ENCODE peak calls at places on chromosomes 16 and 17, in ten cellular contexts. One of them, this sample, is unnamed.
A peak's percentile ranks its signal among the peaks of the same experiment; 100 is the strongest.

GRCh38 chr17:66949501-66949900 is 15.0 kb upstream of the CACNG4 start:
- DNase-seq in NCI-H1105: no peak
- DNase-seq in head of caudate nucleus: peak; percentile 61
- DNase-seq in H54: no peak
- DNase-seq in ovary: no peak
- DNase-seq in GM12865: no peak
- DNase-seq in dermis blood vessel endothelial cell: no peak
- DNase-seq in AML-193: no peak
- DNase-seq in GM06990: no peak
- DNase-seq in RWPE1: no peak
- DNase-seq in this sample: no peak

GRCh38 chr16:4506450-4506849 is 30.3 kb downstream of the HMOX2 start:
- DNase-seq in NCI-H1105: peak; percentile 20
- DNase-seq in head of caudate nucleus: peak; percentile 71
- DNase-seq in H54: peak; percentile 59
- DNase-seq in ovary: peak; percentile 70
- DNase-seq in GM12865: peak; percentile 83
- DNase-seq in dermis blood vessel endothelial cell: peak; percentile 88
- DNase-seq in AML-193: peak; percentile 70
- DNase-seq in GM06990: no peak
- DNase-seq in RWPE1: peak; percentile 45
- DNase-seq in this sample: peak; percentile 64

GRCh38 chr16:85842848-85843247 is 43.4 kb downstream of the COX4I1 start:
- DNase-seq in NCI-H1105: no peak
- DNase-seq in head of caudate nucleus: no peak
- DNase-seq in H54: no peak
- DNase-seq in ovary: no peak
- DNase-seq in GM12865: no peak
- DNase-seq in dermis blood vessel endothelial cell: no peak
- DNase-seq in AML-193: no peak
- DNase-seq in GM06990: no peak
- DNase-seq in RWPE1: no peak
- DNase-seq in this sample: no peak

GRCh38 chr17:70091005-70091568 is 16.1 kb downstream of the KCNJ16 start:
- DNase-seq in NCI-H1105: no peak
- DNase-seq in head of caudate nucleus: no peak
- DNase-seq in H54: no peak
- DNase-seq in ovary: no peak
- DNase-seq in GM12865: no peak
- DNase-seq in dermis blood vessel endothelial cell: no peak
- DNase-seq in AML-193: no peak
- DNase-seq in GM06990: no peak
- DNase-seq in RWPE1: no peak
- DNase-seq in this sample: no peak

GRCh38 chr17:56891751-56892150 is 22.1 kb downstream of the TRIM25 start:
- DNase-seq in NCI-H1105: no peak
- DNase-seq in head of caudate nucleus: no peak
- DNase-seq in H54: no peak
- DNase-seq in ovary: no peak
- DNase-seq in GM12865: no peak
- DNase-seq in dermis blood vessel endothelial cell: peak; percentile 60
- DNase-seq in AML-193: peak; percentile 10
- DNase-seq in GM06990: peak; percentile 43
- DNase-seq in RWPE1: no peak
- DNase-seq in this sample: no peak

GRCh38 chr17:35723735-35724134 is 7.7 kb upstream of the RASL10B start:
- DNase-seq in NCI-H1105: no peak
- DNase-seq in head of caudate nucleus: no peak
- DNase-seq in H54: no peak
- DNase-seq in ovary: no peak
- DNase-seq in GM12865: no peak
- DNase-seq in dermis blood vessel endothelial cell: no peak
- DNase-seq in AML-193: no peak
- DNase-seq in GM06990: no peak
- DNase-seq in RWPE1: no peak
- DNase-seq in this sample: no peak

GRCh38 chr17:62631086-62631935 is 3.8 kb downstream of the MRC2 start:
- DNase-seq in NCI-H1105: no peak
- DNase-seq in head of caudate nucleus: no peak
- DNase-seq in H54: no peak
- DNase-seq in ovary: no peak
- DNase-seq in GM12865: no peak
- DNase-seq in dermis blood vessel endothelial cell: no peak
- DNase-seq in AML-193: peak; percentile 25
- DNase-seq in GM06990: no peak
- DNase-seq in RWPE1: no peak
- DNase-seq in this sample: no peak

GRCh38 chr17:81553616-81554181 is 1.5 kb upstream of the FAAP100 start:
- DNase-seq in NCI-H1105: peak; percentile 68
- DNase-seq in head of caudate nucleus: no peak
- DNase-seq in H54: peak; percentile 93
- DNase-seq in ovary: peak; percentile 59
- DNase-seq in GM12865: no peak
- DNase-seq in dermis blood vessel endothelial cell: peak; percentile 94
- DNase-seq in AML-193: no peak
- DNase-seq in GM06990: no peak
- DNase-seq in RWPE1: peak; percentile 85
- DNase-seq in this sample: no peak

GRCh38 chr16:75250809-75251279 is 580 bp downstream of the BCAR1 start:
- DNase-seq in NCI-H1105: no peak
- DNase-seq in head of caudate nucleus: no peak
- DNase-seq in H54: no peak
- DNase-seq in ovary: no peak
- DNase-seq in GM12865: no peak
- DNase-seq in dermis blood vessel endothelial cell: peak; percentile 53
- DNase-seq in AML-193: no peak
- DNase-seq in GM06990: no peak
- DNase-seq in RWPE1: peak; percentile 67
- DNase-seq in this sample: no peak

GRCh38 chr16:72554935-72555334 is 383.0 kb upstream of the PMFBP1 start:
- DNase-seq in NCI-H1105: no peak
- DNase-seq in head of caudate nucleus: no peak
- DNase-seq in H54: no peak
- DNase-seq in ovary: no peak
- DNase-seq in GM12865: no peak
- DNase-seq in dermis blood vessel endothelial cell: no peak
- DNase-seq in AML-193: no peak
- DNase-seq in GM06990: no peak
- DNase-seq in RWPE1: no peak
- DNase-seq in this sample: no peak

GRCh38 chr16:52518884-52519283 is 28.1 kb downstream of the TOX3 start:
- DNase-seq in NCI-H1105: no peak
- DNase-seq in head of caudate nucleus: no peak
- DNase-seq in H54: no peak
- DNase-seq in ovary: no peak
- DNase-seq in GM12865: no peak
- DNase-seq in dermis blood vessel endothelial cell: no peak
- DNase-seq in AML-193: no peak
- DNase-seq in GM06990: no peak
- DNase-seq in RWPE1: no peak
- DNase-seq in this sample: no peak

GRCh38 chr16:21590791-21591190 is 8.6 kb upstream of the METTL9 start:
- DNase-seq in NCI-H1105: no peak
- DNase-seq in head of caudate nucleus: no peak
- DNase-seq in H54: no peak
- DNase-seq in ovary: no peak
- DNase-seq in GM12865: no peak
- DNase-seq in dermis blood vessel endothelial cell: no peak
- DNase-seq in AML-193: peak; percentile 76
- DNase-seq in GM06990: peak; percentile 9
- DNase-seq in RWPE1: no peak
- DNase-seq in this sample: no peak

GRCh38 chr17:7475764-7476422 is 3.5 kb downstream of the ZBTB4 start:
- DNase-seq in NCI-H1105: no peak
- DNase-seq in head of caudate nucleus: no peak
- DNase-seq in H54: no peak
- DNase-seq in ovary: peak; percentile 50
- DNase-seq in GM12865: no peak
- DNase-seq in dermis blood vessel endothelial cell: peak; percentile 55
- DNase-seq in AML-193: no peak
- DNase-seq in GM06990: no peak
- DNase-seq in RWPE1: peak; percentile 41
- DNase-seq in this sample: no peak

GRCh38 chr17:28896884-28897768 is at the start of gene FLOT2:
- DNase-seq in NCI-H1105: peak; percentile 60
- DNase-seq in head of caudate nucleus: peak; percentile 63
- DNase-seq in H54: peak; percentile 60
- DNase-seq in ovary: peak; percentile 86
- DNase-seq in GM12865: peak; percentile 59
- DNase-seq in dermis blood vessel endothelial cell: peak; percentile 54
- DNase-seq in AML-193: peak; percentile 67
- DNase-seq in GM06990: peak; percentile 75
- DNase-seq in RWPE1: peak; percentile 92
- DNase-seq in this sample: peak; percentile 39